ENCODE peak calls at places on chromosome 22, in four cellular contexts. One of them, this sample, is unnamed.
A peak's percentile ranks its signal among the peaks of the same experiment; 100 is the strongest.

GRCh38 chr22:42434283-42434682 is 2.1 kb upstream of the NFAM1 start:
- DNase-seq in right cardiac atrium: peak; percentile 77
- DNase-seq in right lobe of liver: no peak
- DNase-seq in pancreas: no peak
- DNase-seq in this sample: peak; percentile 53

GRCh38 chr22:27452916-27453315 is 348.6 kb downstream of the MN1 start:
- DNase-seq in pancreas: no peak
- DNase-seq in right lobe of liver: no peak
- DNase-seq in right cardiac atrium: no peak
- DNase-seq in this sample: no peak

GRCh38 chr22:22685586-22685985 is 41.2 kb downstream of the GGTLC2 start:
- DNase-seq in right lobe of liver: no peak
- DNase-seq in pancreas: no peak
- DNase-seq in right cardiac atrium: no peak
- DNase-seq in this sample: no peak

GRCh38 chr22:46055851-46056168 is 78.8 kb upstream of the WNT7B start:
- DNase-seq in pancreas: no peak
- DNase-seq in right lobe of liver: no peak
- DNase-seq in right cardiac atrium: no peak
- DNase-seq in this sample: no peak

GRCh38 chr22:46684706-46685105 is 53.3 kb downstream of the CERK start:
- DNase-seq in right lobe of liver: no peak
- DNase-seq in right cardiac atrium: peak; percentile 59
- DNase-seq in pancreas: no peak
- DNase-seq in this sample: peak; percentile 57

GRCh38 chr22:22513619-22514018 is 5.1 kb upstream of the ZNF280B start:
- DNase-seq in pancreas: no peak
- DNase-seq in right cardiac atrium: no peak
- DNase-seq in right lobe of liver: no peak
- DNase-seq in this sample: no peak

GRCh38 chr22:31950226-31950625 is 5.9 kb downstream of the YWHAH start:
- DNase-seq in right lobe of liver: no peak
- DNase-seq in right cardiac atrium: peak; percentile 66
- DNase-seq in pancreas: no peak
- DNase-seq in this sample: no peak

GRCh38 chr22:40310081-40310770 is 36.1 kb upstream of the ADSL start:
- DNase-seq in pancreas: no peak
- DNase-seq in right cardiac atrium: no peak
- DNase-seq in right lobe of liver: no peak
- DNase-seq in this sample: no peak

GRCh38 chr22:20967697-20968201 is 694 bp downstream of the AIFM3 start:
- DNase-seq in pancreas: no peak
- DNase-seq in right cardiac atrium: peak; percentile 56
- DNase-seq in right lobe of liver: no peak
- DNase-seq in this sample: no peak

GRCh38 chr22:46823654-46824053 is 61.2 kb downstream of the TBC1D22A start:
- DNase-seq in right lobe of liver: no peak
- DNase-seq in pancreas: no peak
- DNase-seq in right cardiac atrium: no peak
- DNase-seq in this sample: no peak

GRCh38 chr22:37621352-37621860 is 12.8 kb downstream of the GGA1 start:
- DNase-seq in right lobe of liver: no peak
- DNase-seq in right cardiac atrium: peak; percentile 22
- DNase-seq in pancreas: no peak
- DNase-seq in this sample: no peak

GRCh38 chr22:50169774-50170341 is 673 bp upstream of the PANX2 start:
- DNase-seq in right cardiac atrium: peak; percentile 63
- DNase-seq in pancreas: no peak
- DNase-seq in right lobe of liver: peak; percentile 65
- DNase-seq in this sample: no peak
- H3K4me3 ChIP-seq in right cardiac atrium: peak overlapping the region; percentile 72
- H3K4me3 ChIP-seq in pancreas: peak overlapping the region; percentile 26
- H3K4me3 ChIP-seq in right lobe of liver: peak overlapping the region; percentile 32
- H3K4me3 ChIP-seq in this sample: peak overlapping the region; percentile 35

GRCh38 chr22:38756631-38757463 is 1.0 kb upstream of the SUN2 start:
- DNase-seq in right cardiac atrium: no peak
- DNase-seq in pancreas: no peak
- DNase-seq in right lobe of liver: no peak
- DNase-seq in this sample: no peak

GRCh38 chr22:38760477-38761201 is 4.8 kb upstream of the SUN2 start:
- DNase-seq in pancreas: no peak
- DNase-seq in right cardiac atrium: no peak
- DNase-seq in right lobe of liver: no peak
- DNase-seq in this sample: no peak

GRCh38 chr22:38757464-38757757 is 1.6 kb upstream of the SUN2 start:
- DNase-seq in right cardiac atrium: no peak
- DNase-seq in pancreas: no peak
- DNase-seq in right lobe of liver: no peak
- DNase-seq in this sample: no peak

GRCh38 chr22:38758276-38758945 is 2.6 kb upstream of the SUN2 start:
- DNase-seq in right cardiac atrium: no peak
- DNase-seq in right lobe of liver: no peak
- DNase-seq in pancreas: no peak
- DNase-seq in this sample: no peak

DNA sequence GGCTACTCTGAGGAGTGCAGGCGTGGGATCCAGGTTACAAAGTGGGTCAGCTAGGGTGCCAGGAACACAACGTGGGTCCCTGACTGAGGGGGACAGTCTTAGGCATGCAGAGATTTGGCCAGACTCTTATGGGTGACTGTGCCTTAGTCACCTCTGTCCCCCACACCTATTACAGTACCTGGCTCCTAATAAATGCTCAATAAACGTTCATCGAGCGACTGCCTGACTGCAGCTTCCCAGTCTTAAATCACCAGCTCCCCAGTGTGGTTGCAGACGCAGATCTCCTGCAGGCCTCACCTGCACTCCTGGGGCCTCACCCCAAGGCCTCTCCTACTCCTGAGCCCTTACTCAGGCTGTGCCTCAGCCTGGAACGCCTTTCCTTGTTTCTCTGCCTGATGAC is 3.2 kb upstream of the SUN2 start:
- DNase-seq in right lobe of liver: no peak
- DNase-seq in pancreas: no peak
- DNase-seq in right cardiac atrium: no peak
- DNase-seq in this sample: no peak
- H3K27ac ChIP-seq in right lobe of liver: no peak overlapping the region
- H3K27ac ChIP-seq in pancreas: no peak overlapping the region
- H3K27ac ChIP-seq in right cardiac atrium: no peak overlapping the region
- H3K27ac ChIP-seq in this sample: no peak overlapping the region

DNA sequence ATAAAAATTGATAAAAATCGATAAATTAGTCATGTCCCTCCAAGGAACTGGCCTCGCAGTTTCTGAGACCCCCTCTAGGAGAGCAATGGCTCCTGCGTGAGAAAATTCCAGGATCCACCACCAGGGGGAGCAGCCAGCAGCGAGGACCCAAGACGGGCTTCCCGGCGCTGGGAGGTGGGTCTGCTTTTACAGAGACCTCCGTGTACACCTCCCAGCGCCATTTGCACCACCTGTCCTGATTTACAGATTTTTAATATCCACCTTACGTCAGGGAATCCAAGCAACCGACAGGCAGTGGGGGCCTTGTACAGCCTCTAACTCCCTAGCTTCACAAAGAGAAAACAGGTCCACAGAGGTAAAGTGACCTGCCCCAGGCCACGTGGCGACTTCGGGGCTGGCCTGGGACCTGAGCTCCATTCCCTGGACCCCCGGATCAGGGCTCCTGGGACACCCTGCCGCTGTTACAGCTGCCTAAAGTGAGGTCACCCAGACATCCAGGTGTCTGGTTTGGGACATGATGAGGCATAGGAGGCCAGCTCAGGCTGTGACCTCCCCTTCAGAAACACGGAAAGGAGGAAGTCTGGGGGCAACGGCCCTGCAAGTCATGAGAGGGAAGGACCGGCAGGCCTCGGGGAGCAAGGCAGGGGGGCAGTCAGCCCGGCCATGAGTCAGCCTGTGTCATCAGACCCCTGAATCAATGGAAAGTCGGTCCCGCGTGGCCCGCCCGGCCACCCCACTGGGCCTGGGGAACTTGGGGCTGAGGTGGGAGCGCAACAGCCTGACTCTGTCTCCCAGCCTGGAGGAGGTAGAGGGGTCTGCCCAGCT is 3.5 kb downstream of the OSM start:
- DNase-seq in pancreas: peak; percentile 43
- DNase-seq in right cardiac atrium: peak; percentile 93
- DNase-seq in right lobe of liver: peak; percentile 78
- DNase-seq in this sample: peak; percentile 76
- H3K4me3 ChIP-seq in pancreas: no peak overlapping the region
- H3K4me3 ChIP-seq in right cardiac atrium: no peak overlapping the region
- H3K4me3 ChIP-seq in right lobe of liver: peak overlapping the region; percentile 20
- H3K4me3 ChIP-seq in this sample: peak overlapping the region; percentile 28

GRCh38 chr22:36303874-36304273 is 50.9 kb downstream of the APOL1 start:
- DNase-seq in right lobe of liver: peak; percentile 71
- DNase-seq in pancreas: no peak
- DNase-seq in right cardiac atrium: peak; percentile 31
- DNase-seq in this sample: no peak

GRCh38 chr22:36304429-36304828 is 51.5 kb downstream of the APOL1 start:
- DNase-seq in pancreas: no peak
- DNase-seq in right cardiac atrium: peak; percentile 55
- DNase-seq in right lobe of liver: no peak
- DNase-seq in this sample: no peak

GRCh38 chr22:36301851-36302250 is 48.9 kb downstream of the APOL1 start:
- DNase-seq in pancreas: no peak
- DNase-seq in right cardiac atrium: no peak
- DNase-seq in right lobe of liver: no peak
- DNase-seq in this sample: no peak

GRCh38 chr22:36302439-36303114 is 49.6 kb downstream of the APOL1 start:
- DNase-seq in right cardiac atrium: peak; percentile 26
- DNase-seq in pancreas: no peak
- DNase-seq in right lobe of liver: no peak
- DNase-seq in this sample: no peak

GRCh38 chr22:36303115-36303467 is 50.2 kb downstream of the APOL1 start:
- DNase-seq in pancreas: no peak
- DNase-seq in right lobe of liver: no peak
- DNase-seq in right cardiac atrium: peak; percentile 50
- DNase-seq in this sample: no peak
- H3K27ac ChIP-seq in pancreas: no peak overlapping the region
- H3K27ac ChIP-seq in right lobe of liver: no peak overlapping the region
- H3K27ac ChIP-seq in right cardiac atrium: no peak overlapping the region
- H3K27ac ChIP-seq in this sample: no peak overlapping the region